ENCODE peak calls at places on chromosomes 1 and 21, in five cellular contexts. One of them, this sample, is unnamed. For H3K27me3, the result is how much of the 10 kb centered on the place peaks cover.

GRCh38 chr21:26900980-26901379 is 55.8 kb upstream of the ADAMTS1 start:
- ATAC-seq in GM12878: no peak
- ATAC-seq in K562: no peak
- ATAC-seq in upper lobe of left lung: no peak
- ATAC-seq in HepG2: no peak
- ATAC-seq in this sample: no peak

GRCh38 chr1:46983416-46983815 is 40.1 kb upstream of the CYP4X1 start:
- ATAC-seq in upper lobe of left lung: no peak
- ATAC-seq in HepG2: no peak
- ATAC-seq in GM12878: no peak
- ATAC-seq in K562: no peak
- ATAC-seq in this sample: no peak

GRCh38 chr1:53909946-53910345 is 16.0 kb downstream of the DIO1 start:
- ATAC-seq in GM12878: no peak
- ATAC-seq in HepG2: peak
- ATAC-seq in upper lobe of left lung: no peak
- ATAC-seq in K562: no peak
- ATAC-seq in this sample: no peak

GRCh38 chr21:39000496-39000895 is 182.8 kb downstream of the PSMG1 start:
- ATAC-seq in K562: no peak
- ATAC-seq in upper lobe of left lung: no peak
- ATAC-seq in GM12878: no peak
- ATAC-seq in HepG2: no peak
- ATAC-seq in this sample: peak

GRCh38 chr1:71542155-71542554 is 461.3 kb upstream of the ZRANB2 start:
- ATAC-seq in K562: no peak
- ATAC-seq in GM12878: no peak
- ATAC-seq in HepG2: no peak
- ATAC-seq in upper lobe of left lung: no peak
- ATAC-seq in this sample: no peak

GRCh38 chr1:206556047-206556747 is 48.9 kb downstream of the RASSF5 start:
- ATAC-seq in HepG2: peak
- ATAC-seq in K562: no peak
- ATAC-seq in GM12878: peak
- ATAC-seq in upper lobe of left lung: no peak
- ATAC-seq in this sample: no peak

GRCh38 chr1:41232305-41232704 is 9.8 kb downstream of the SCMH1 start:
- ATAC-seq in upper lobe of left lung: no peak
- ATAC-seq in HepG2: peak
- ATAC-seq in K562: no peak
- ATAC-seq in GM12878: no peak
- ATAC-seq in this sample: no peak

GRCh38 chr1:59115865-59116264 is 181.0 kb upstream of the FGGY start:
- ATAC-seq in HepG2: no peak
- ATAC-seq in upper lobe of left lung: no peak
- ATAC-seq in K562: no peak
- ATAC-seq in GM12878: no peak
- ATAC-seq in this sample: no peak

GRCh38 chr1:21955474-21956281 is 18.6 kb upstream of the HSPG2 start:
- ATAC-seq in K562: peak
- ATAC-seq in upper lobe of left lung: no peak
- ATAC-seq in GM12878: peak
- ATAC-seq in HepG2: peak
- ATAC-seq in this sample: peak

GRCh38 chr1:203545032-203545816 is 51.3 kb downstream of the OPTC start:
- ATAC-seq in upper lobe of left lung: no peak
- ATAC-seq in K562: no peak
- ATAC-seq in HepG2: no peak
- ATAC-seq in GM12878: no peak
- ATAC-seq in this sample: no peak

GRCh38 chr1:24929091-24929875 is 793 bp downstream of the RUNX3 start:
- ATAC-seq in K562: no peak
- ATAC-seq in upper lobe of left lung: no peak
- ATAC-seq in GM12878: peak
- ATAC-seq in HepG2: no peak
- ATAC-seq in this sample: peak

GRCh38 chr1:24927473-24927872 is 2.6 kb downstream of the RUNX3 start:
- ATAC-seq in K562: no peak
- ATAC-seq in HepG2: no peak
- ATAC-seq in upper lobe of left lung: no peak
- ATAC-seq in GM12878: no peak
- ATAC-seq in this sample: no peak

GRCh38 chr1:24926596-24927249 is 3.4 kb downstream of the RUNX3 start:
- ATAC-seq in K562: peak
- ATAC-seq in GM12878: peak
- ATAC-seq in upper lobe of left lung: no peak
- ATAC-seq in HepG2: no peak
- ATAC-seq in this sample: no peak

GRCh38 chr1:24928631-24929090 is 1.4 kb downstream of the RUNX3 start:
- ATAC-seq in upper lobe of left lung: no peak
- ATAC-seq in GM12878: peak
- ATAC-seq in K562: no peak
- ATAC-seq in HepG2: no peak
- ATAC-seq in this sample: no peak

GRCh38 chr1:24927886-24928630 is 2.0 kb downstream of the RUNX3 start:
- ATAC-seq in GM12878: no peak
- ATAC-seq in K562: no peak
- ATAC-seq in HepG2: no peak
- ATAC-seq in upper lobe of left lung: no peak
- ATAC-seq in this sample: no peak
- TF ChIP-seq POLR2AphosphoS5 in GM12878: peak
- TF ChIP-seq POLR2AphosphoS5 in K562: no peak
- TF ChIP-seq POLR2AphosphoS5 in HepG2: no peak
- TF ChIP-seq POLR2AphosphoS5 in upper lobe of left lung: peak
- TF ChIP-seq POLR2AphosphoS5 in this sample: peak

GRCh38 chr1:29669912-29670311 is 433.6 kb downstream of the PTPRU start:
- ATAC-seq in upper lobe of left lung: no peak
- ATAC-seq in K562: no peak
- ATAC-seq in HepG2: no peak
- ATAC-seq in GM12878: no peak
- ATAC-seq in this sample: no peak
- H3K27me3 ChIP-seq in upper lobe of left lung: under half
- H3K27me3 ChIP-seq in K562: under half
- H3K27me3 ChIP-seq in HepG2: under half
- H3K27me3 ChIP-seq in GM12878: under half
- H3K27me3 ChIP-seq in this sample: under half

DNA sequence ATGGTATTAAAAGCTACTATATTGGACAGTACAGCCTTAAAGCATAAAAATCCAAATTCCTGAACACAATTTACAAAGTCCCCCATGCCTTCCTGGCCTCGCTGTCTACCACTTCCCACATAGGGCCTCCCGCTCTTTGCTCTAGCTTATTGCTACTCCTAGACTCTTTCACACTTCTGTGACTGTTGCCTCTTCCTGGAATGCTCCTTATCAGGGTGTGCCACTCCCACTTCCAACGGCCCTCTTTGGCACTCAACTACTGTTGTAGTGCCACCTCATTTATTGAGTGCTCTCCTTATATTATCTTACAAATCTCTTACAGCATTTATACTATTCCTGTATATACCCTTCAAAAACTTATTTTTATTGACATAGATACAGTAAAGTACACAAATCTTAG is 4.8 kb downstream of the SARS1 start:
- ATAC-seq in GM12878: no peak
- ATAC-seq in K562: peak
- ATAC-seq in upper lobe of left lung: peak
- ATAC-seq in HepG2: no peak
- ATAC-seq in this sample: no peak
- TF ChIP-seq EP300 in GM12878: no peak
- TF ChIP-seq EP300 in K562: peak
- TF ChIP-seq EP300 in upper lobe of left lung: peak
- TF ChIP-seq EP300 in HepG2: no peak
- TF ChIP-seq EP300 in this sample: no peak

GRCh38 chr1:112674440-112674985 is at the start of gene MOV10:
- ATAC-seq in K562: peak
- ATAC-seq in HepG2: peak
- ATAC-seq in GM12878: peak
- ATAC-seq in upper lobe of left lung: peak
- ATAC-seq in this sample: peak

GRCh38 chr1:112672009-112672408 is 2.5 kb upstream of the MOV10 start:
- ATAC-seq in GM12878: no peak
- ATAC-seq in HepG2: no peak
- ATAC-seq in upper lobe of left lung: no peak
- ATAC-seq in K562: no peak
- ATAC-seq in this sample: no peak

GRCh38 chr1:112674986-112675727 is 698 bp downstream of the MOV10 start:
- ATAC-seq in K562: peak
- ATAC-seq in upper lobe of left lung: peak
- ATAC-seq in HepG2: peak
- ATAC-seq in GM12878: peak
- ATAC-seq in this sample: peak

GRCh38 chr1:112672842-112673241 is 1.6 kb upstream of the MOV10 start:
- ATAC-seq in K562: peak
- ATAC-seq in upper lobe of left lung: no peak
- ATAC-seq in GM12878: no peak
- ATAC-seq in HepG2: no peak
- ATAC-seq in this sample: no peak

GRCh38 chr1:112673589-112674439 is 645 bp upstream of the MOV10 start:
- ATAC-seq in GM12878: peak
- ATAC-seq in upper lobe of left lung: peak
- ATAC-seq in HepG2: peak
- ATAC-seq in K562: peak
- ATAC-seq in this sample: peak
- TF ChIP-seq POLR2AphosphoS5 in GM12878: no peak
- TF ChIP-seq POLR2AphosphoS5 in upper lobe of left lung: no peak
- TF ChIP-seq POLR2AphosphoS5 in HepG2: no peak
- TF ChIP-seq POLR2AphosphoS5 in K562: peak
- TF ChIP-seq POLR2AphosphoS5 in this sample: peak

GRCh38 chr1:90721210-90722194 is 4.4 kb upstream of the BARHL2 start:
- ATAC-seq in GM12878: peak
- ATAC-seq in K562: peak
- ATAC-seq in HepG2: peak
- ATAC-seq in upper lobe of left lung: no peak
- ATAC-seq in this sample: no peak
- H3K27me3 ChIP-seq in GM12878: under half
- H3K27me3 ChIP-seq in K562: under half
- H3K27me3 ChIP-seq in HepG2: under half
- H3K27me3 ChIP-seq in upper lobe of left lung: under half
- H3K27me3 ChIP-seq in this sample: half or more

GRCh38 chr1:109539676-109540075 is at the start of gene GPR61:
- ATAC-seq in GM12878: no peak
- ATAC-seq in upper lobe of left lung: no peak
- ATAC-seq in K562: peak
- ATAC-seq in HepG2: peak
- ATAC-seq in this sample: no peak
- TF ChIP-seq EP300 in GM12878: no peak
- TF ChIP-seq EP300 in upper lobe of left lung: no peak
- TF ChIP-seq EP300 in K562: no peak
- TF ChIP-seq EP300 in HepG2: no peak
- TF ChIP-seq EP300 in this sample: no peak

DNA sequence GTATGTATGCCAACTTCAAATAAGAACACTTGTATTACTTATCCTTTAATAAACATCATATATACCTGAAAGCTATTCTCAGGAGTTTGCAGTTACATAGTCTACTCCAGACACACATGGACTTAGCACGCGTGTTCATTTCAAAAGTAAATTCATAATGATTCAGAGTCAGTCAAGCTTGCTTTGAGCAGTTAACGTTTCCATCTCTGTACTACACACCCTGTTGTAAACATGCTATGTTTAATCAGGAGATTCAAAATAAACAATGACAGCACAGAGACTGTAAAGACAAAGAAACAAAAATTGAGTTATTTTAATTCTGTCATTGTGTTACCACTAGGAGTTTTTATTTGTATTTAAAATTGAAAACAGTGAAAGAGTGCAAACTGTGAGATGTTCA is 119.6 kb downstream of the NRIP1 start:
- ATAC-seq in K562: no peak
- ATAC-seq in upper lobe of left lung: no peak
- ATAC-seq in GM12878: no peak
- ATAC-seq in HepG2: no peak
- ATAC-seq in this sample: no peak
- TF ChIP-seq POLR2AphosphoS5 in K562: no peak
- TF ChIP-seq POLR2AphosphoS5 in upper lobe of left lung: no peak
- TF ChIP-seq POLR2AphosphoS5 in GM12878: no peak
- TF ChIP-seq POLR2AphosphoS5 in HepG2: no peak
- TF ChIP-seq POLR2AphosphoS5 in this sample: no peak

GRCh38 chr1:61080408-61081134 is 1.8 kb upstream of the NFIA start:
- ATAC-seq in K562: no peak
- ATAC-seq in HepG2: no peak
- ATAC-seq in upper lobe of left lung: no peak
- ATAC-seq in GM12878: no peak
- ATAC-seq in this sample: no peak
- H3K27me3 ChIP-seq in K562: under half
- H3K27me3 ChIP-seq in HepG2: under half
- H3K27me3 ChIP-seq in upper lobe of left lung: under half
- H3K27me3 ChIP-seq in GM12878: under half
- H3K27me3 ChIP-seq in this sample: under half

GRCh38 chr1:152048641-152048970 is 11.8 kb upstream of the S100A11 start:
- ATAC-seq in upper lobe of left lung: no peak
- ATAC-seq in HepG2: no peak
- ATAC-seq in K562: no peak
- ATAC-seq in GM12878: no peak
- ATAC-seq in this sample: no peak

GRCh38 chr1:152050886-152051764 is 14.3 kb upstream of the S100A11 start:
- ATAC-seq in GM12878: no peak
- ATAC-seq in K562: peak
- ATAC-seq in HepG2: no peak
- ATAC-seq in upper lobe of left lung: no peak
- ATAC-seq in this sample: no peak

GRCh38 chr1:152049291-152050073 is 12.7 kb upstream of the S100A11 start:
- ATAC-seq in HepG2: no peak
- ATAC-seq in upper lobe of left lung: no peak
- ATAC-seq in K562: no peak
- ATAC-seq in GM12878: no peak
- ATAC-seq in this sample: no peak

GRCh38 chr1:152047607-152047953 is 10.8 kb upstream of the S100A11 start:
- ATAC-seq in HepG2: peak
- ATAC-seq in K562: peak
- ATAC-seq in upper lobe of left lung: peak
- ATAC-seq in GM12878: no peak
- ATAC-seq in this sample: peak

GRCh38 chr1:152047954-152048640 is 11.3 kb upstream of the S100A11 start:
- ATAC-seq in upper lobe of left lung: peak
- ATAC-seq in HepG2: peak
- ATAC-seq in GM12878: peak
- ATAC-seq in K562: peak
- ATAC-seq in this sample: peak
- TF ChIP-seq EP300 in upper lobe of left lung: no peak
- TF ChIP-seq EP300 in HepG2: peak
- TF ChIP-seq EP300 in GM12878: no peak
- TF ChIP-seq EP300 in K562: peak
- TF ChIP-seq EP300 in this sample: no peak